ENCODE peak calls at places on chromosomes 7 and 10, in ten cellular contexts. P is aorta; A is CD8-positive, alpha-beta T cell; J is HCT116; B is GM23248; U is PC-9; S is prostate gland; H is heart right ventricle; F is SK-N-SH; T is IMR-90. O is an unnamed sample. For H3K9me3 and H3K36me3, the result is how much of the 10 kb centered on the place peaks cover.

GRCh38 chr7:32518534-32519140 is 23.3 kb downstream of the AVL9 start:
- DNase-seq in S (no peak), T (peak), P (no peak), B (peak), F (no peak), H (no peak), U (no peak), A (no peak), J (peak), O (no peak)

GRCh38 chr10:121478590-121478989 is 119.7 kb downstream of the FGFR2 start:
- DNase-seq in P (no peak), A (no peak), T (no peak), B (no peak), U (no peak), S (no peak), J (no peak), F (peak), H (no peak), O (no peak)

GRCh38 chr7:1542329-1542728 is 11.8 kb downstream of the MAFK start:
- DNase-seq in U (no peak), B (no peak), T (no peak), F (no peak), A (no peak), S (no peak), P (no peak), H (no peak), J (no peak), O (no peak)

GRCh38 chr10:49498465-49498864 is 40.5 kb downstream of the ERCC6 start:
- DNase-seq in S (no peak), A (no peak), P (no peak), T (no peak), H (no peak), J (no peak), F (no peak), B (no peak), U (no peak), O (no peak)

GRCh38 chr10:81898518-81898917 is 23.5 kb downstream of the NRG3 start:
- DNase-seq in J (no peak), A (no peak), P (no peak), U (no peak), B (no peak), F (no peak), H (no peak), T (no peak), S (no peak), O (no peak)

GRCh38 chr10:11164806-11165590 is 147.3 kb downstream of the CELF2 start:
- DNase-seq in F (peak), B (peak), U (no peak), J (no peak), P (peak), T (peak), A (peak), S (peak), H (peak), O (peak)

GRCh38 chr10:112852308-112852707 is 97.7 kb upstream of the TCF7L2 start:
- DNase-seq in P (no peak), F (no peak), S (no peak), A (no peak), U (no peak), T (no peak), J (no peak), B (no peak), H (peak), O (no peak)

GRCh38 chr10:121734517-121735137 is 136.4 kb upstream of the FGFR2 start:
- DNase-seq in A (no peak), S (no peak), J (peak), H (no peak), B (peak), F (peak), P (no peak), U (no peak), T (no peak), O (no peak)

GRCh38 chr7:105010538-105011523 is 3.2 kb upstream of the KMT2E start:
- DNase-seq in P (no peak), S (no peak), J (no peak), F (no peak), B (peak), H (no peak), A (no peak), U (no peak), T (peak), O (no peak)

GRCh38 chr7:13181221-13181620 is 493.8 kb downstream of the ARL4A start:
- DNase-seq in P (no peak), F (no peak), A (no peak), U (no peak), H (no peak), T (peak), S (no peak), J (no peak), B (no peak), O (no peak)

GRCh38 chr10:12634532-12634931 is 285.2 kb downstream of the CAMK1D start:
- DNase-seq in H (no peak), J (no peak), B (peak), T (no peak), U (no peak), S (no peak), F (no peak), P (no peak), A (no peak), O (no peak)

GRCh38 chr7:106166651-106167342 is 54.7 kb upstream of the SYPL1 start:
- DNase-seq in U (peak), S (peak), A (no peak), H (peak), F (peak), J (peak), B (peak), P (no peak), T (peak), O (no peak)

GRCh38 chr10:97059006-97059871 is 126.5 kb downstream of the SLIT1 start:
- DNase-seq in F (peak), T (no peak), A (no peak), B (no peak), U (no peak), J (no peak), H (no peak), P (peak), S (no peak), O (no peak)

GRCh38 chr10:50224330-50224952 is 26.9 kb downstream of the ASAH2 start:
- DNase-seq in H (no peak), B (peak), U (peak), T (peak), P (no peak), F (peak), A (no peak), J (peak), S (peak), O (no peak)

GRCh38 chr7:133645870-133646492 is 393.1 kb downstream of the EXOC4 start:
- DNase-seq in T (peak), S (peak), P (no peak), B (peak), F (no peak), A (no peak), J (no peak), H (no peak), U (no peak), O (no peak)

GRCh38 chr7:85829817-85830432 is 643.1 kb upstream of the SEMA3D start:
- DNase-seq in B (peak), A (no peak), J (no peak), U (no peak), F (peak), T (peak), H (no peak), P (no peak), S (no peak), O (no peak)

DNA sequence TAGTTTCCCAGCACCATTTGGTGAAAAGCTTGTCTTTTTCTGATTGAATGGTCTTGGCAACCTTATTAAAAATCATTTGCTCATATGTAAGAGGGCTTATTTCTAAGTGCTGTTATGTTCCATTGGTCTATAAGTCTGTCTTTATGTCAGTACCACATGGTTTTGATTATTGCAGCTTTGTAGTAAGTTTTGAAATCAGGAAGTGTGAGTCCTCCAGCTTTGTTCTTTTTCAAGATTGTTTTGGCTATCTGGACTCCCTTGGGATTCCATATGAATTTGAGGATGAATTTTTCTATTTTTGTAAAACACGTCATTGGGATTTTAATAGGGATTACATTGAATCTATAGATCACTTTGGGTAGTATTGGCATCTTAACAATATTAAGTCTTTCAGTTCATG is 5.4 kb downstream of the KIF11 start:
- DNase-seq in U (no peak), J (no peak), F (no peak), A (no peak), B (peak), H (no peak), P (no peak), T (no peak), S (no peak), O (no peak)
- H3K9me3 ChIP-seq in U (under half), J (under half), F (under half), A (under half), B (under half), H (under half), P (under half), T (under half), S (under half), O (under half)

GRCh38 chr7:20385121-20385520 is 54.4 kb downstream of the ITGB8 start:
- DNase-seq in H (no peak), J (no peak), U (no peak), T (peak), A (no peak), S (no peak), P (no peak), F (no peak), B (peak), O (no peak)
- H3K36me3 ChIP-seq in H (under half), J (under half), U (under half), T (under half), A (under half), S (under half), P (under half), F (under half), B (under half), O (under half)

DNA sequence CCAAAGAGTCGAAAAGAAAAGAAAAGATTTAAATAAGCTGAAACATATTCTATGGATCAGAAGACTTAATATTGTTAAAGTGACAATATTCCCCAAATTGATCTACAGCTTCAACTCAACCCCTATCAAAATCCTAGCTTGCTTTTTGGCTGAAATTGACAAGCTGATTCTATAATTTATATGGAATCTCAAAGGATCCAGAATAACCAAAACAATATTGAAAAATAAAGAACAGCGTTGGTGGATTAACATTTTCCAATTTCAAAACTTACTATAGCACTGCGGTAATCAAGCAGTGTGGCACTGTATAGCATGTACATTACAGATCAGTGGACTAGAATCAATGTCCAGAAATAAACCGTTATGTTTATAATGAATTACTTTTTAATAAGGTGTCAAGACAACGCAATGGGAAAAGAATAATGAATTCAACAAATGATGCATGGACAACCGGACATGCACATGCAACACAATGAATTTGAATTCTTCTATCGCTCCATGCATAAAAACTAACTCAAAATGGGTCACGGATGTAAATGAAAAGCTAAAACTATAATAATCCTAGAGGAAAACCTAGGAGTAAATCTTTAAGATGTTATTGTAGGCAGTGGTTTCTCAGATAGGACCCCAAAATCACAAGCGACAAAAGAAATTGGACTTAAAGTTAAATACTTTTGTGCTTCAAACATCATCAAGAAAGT is 1.6 kb upstream of the ALOX5 start:
- DNase-seq in A (no peak), J (no peak), T (no peak), B (no peak), H (no peak), S (no peak), P (no peak), F (no peak), U (no peak), O (no peak)
- H3K4me3 ChIP-seq in A (no peak), J (no peak), T (no peak), B (no peak), H (no peak), S (no peak), P (no peak), F (no peak), U (peak), O (no peak)

DNA sequence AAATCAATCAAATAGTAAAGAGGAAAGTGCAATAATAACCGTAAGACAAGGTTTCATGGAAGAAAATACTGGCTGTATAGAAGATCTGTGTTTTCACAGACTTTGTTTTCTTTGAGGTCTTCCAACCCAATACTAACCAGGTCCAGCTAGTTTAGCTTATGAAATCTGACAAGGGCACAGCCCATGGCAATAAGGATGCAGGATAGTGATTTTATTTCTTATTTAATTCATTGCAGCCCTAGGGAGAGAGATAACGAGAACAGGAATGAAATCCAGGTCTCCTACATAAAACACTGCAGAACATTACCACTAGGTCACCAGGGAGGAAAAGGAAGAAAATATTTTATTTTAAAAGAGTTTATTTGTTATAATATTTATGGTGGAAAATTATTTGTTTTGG is 145.1 kb downstream of the DNAJC1 start:
- DNase-seq in S (no peak), T (no peak), F (peak), P (no peak), U (no peak), B (no peak), H (no peak), J (no peak), A (no peak), O (no peak)
- H3K9me3 ChIP-seq in S (under half), T (under half), F (under half), P (under half), U (under half), B (under half), H (under half), J (under half), A (under half), O (under half)

GRCh38 chr7:44383566-44383965 is 58.2 kb upstream of the CAMK2B start:
- DNase-seq in T (peak), U (peak), S (no peak), H (no peak), J (no peak), P (peak), A (no peak), B (peak), F (no peak), O (no peak)

GRCh38 chr7:44382459-44383300 is 57.3 kb upstream of the CAMK2B start:
- DNase-seq in B (peak), U (no peak), S (no peak), T (peak), P (no peak), F (no peak), H (no peak), J (no peak), A (no peak), O (no peak)

GRCh38 chr7:44385384-44386138 is 60.2 kb upstream of the CAMK2B start:
- DNase-seq in J (no peak), A (no peak), S (no peak), H (no peak), U (no peak), B (no peak), T (no peak), F (no peak), P (no peak), O (no peak)

GRCh38 chr7:44386139-44386913 is 60.9 kb upstream of the CAMK2B start:
- DNase-seq in T (peak), P (no peak), B (no peak), U (no peak), H (no peak), J (no peak), F (no peak), S (no peak), A (no peak), O (no peak)

GRCh38 chr7:44384586-44385383 is 59.4 kb upstream of the CAMK2B start:
- DNase-seq in F (no peak), T (no peak), U (no peak), S (no peak), J (no peak), B (no peak), P (no peak), H (no peak), A (no peak), O (no peak)
- H3K36me3 ChIP-seq in F (half or more), T (under half), U (under half), S (under half), J (under half), B (under half), P (under half), H (half or more), A (under half), O (under half)

GRCh38 chr10:95408931-95409873 is 118.4 kb upstream of the PDLIM1 start:
- DNase-seq in P (no peak), H (peak), J (no peak), S (no peak), A (no peak), B (peak), T (no peak), F (no peak), U (peak), O (no peak)

GRCh38 chr10:95408148-95408930 is 117.5 kb upstream of the PDLIM1 start:
- DNase-seq in S (no peak), P (no peak), F (no peak), A (no peak), U (peak), T (no peak), H (no peak), B (peak), J (no peak), O (no peak)

GRCh38 chr10:95405655-95406054 is 114.9 kb upstream of the PDLIM1 start:
- DNase-seq in J (no peak), H (no peak), T (no peak), U (no peak), S (no peak), A (no peak), B (no peak), P (no peak), F (no peak), O (no peak)

GRCh38 chr10:95406651-95407280 is 116.0 kb upstream of the PDLIM1 start:
- DNase-seq in U (peak), J (no peak), T (no peak), B (no peak), F (no peak), S (peak), H (peak), A (no peak), P (peak), O (peak)

GRCh38 chr10:95407546-95407945 is 116.7 kb upstream of the PDLIM1 start:
- DNase-seq in T (no peak), H (no peak), B (no peak), F (no peak), A (no peak), S (no peak), J (no peak), U (no peak), P (no peak), O (no peak)
- H3K4me3 ChIP-seq in T (no peak), H (no peak), B (no peak), F (no peak), A (no peak), S (no peak), J (no peak), U (no peak), P (no peak), O (no peak)

GRCh38 chr10:124267911-124268549 is 150.7 kb downstream of the OAT start:
- DNase-seq in H (no peak), F (no peak), U (no peak), P (peak), S (no peak), T (no peak), J (no peak), A (no peak), B (no peak), O (no peak)

GRCh38 chr10:124270940-124271339 is 147.8 kb downstream of the OAT start:
- DNase-seq in F (no peak), A (no peak), T (no peak), U (no peak), B (no peak), P (peak), H (no peak), S (no peak), J (no peak), O (no peak)

GRCh38 chr10:124271671-124272070 is 147.1 kb downstream of the OAT start:
- DNase-seq in F (no peak), A (no peak), P (no peak), S (no peak), B (no peak), T (no peak), U (no peak), H (no peak), J (no peak), O (no peak)

GRCh38 chr10:124268976-124269375 is 149.7 kb downstream of the OAT start:
- DNase-seq in P (peak), F (no peak), J (no peak), A (no peak), H (no peak), U (no peak), S (no peak), B (no peak), T (no peak), O (no peak)

GRCh38 chr10:124273141-124273540 is 145.6 kb downstream of the OAT start:
- DNase-seq in P (no peak), T (no peak), J (no peak), A (no peak), F (no peak), U (no peak), H (no peak), B (no peak), S (no peak), O (no peak)
- H3K9me3 ChIP-seq in P (under half), T (under half), J (under half), A (under half), F (under half), U (under half), H (under half), B (under half), S (under half), O (under half)

DNA sequence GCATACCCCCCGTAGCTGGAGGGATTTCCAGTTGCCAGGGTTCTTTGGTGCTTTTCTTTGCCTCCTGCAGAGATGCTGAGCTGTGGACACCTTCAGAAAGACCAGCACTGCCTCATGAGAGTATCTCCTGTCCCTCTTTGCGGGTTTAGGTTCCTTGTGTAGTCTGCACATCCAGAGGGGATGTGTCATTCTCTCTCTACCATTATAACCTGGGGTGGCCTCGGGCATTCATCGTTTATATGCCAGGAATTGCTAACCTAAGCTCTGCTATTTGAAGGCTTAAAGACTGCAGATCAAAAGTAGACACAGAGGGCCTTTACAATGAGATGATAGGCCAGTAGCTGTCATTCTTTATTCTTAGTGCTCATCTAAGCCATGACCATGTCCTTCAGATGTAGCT is 129.1 kb downstream of the NRF1 start:
- DNase-seq in U (no peak), F (no peak), T (no peak), A (no peak), S (no peak), J (no peak), B (no peak), P (no peak), H (no peak), O (no peak)
- H3K36me3 ChIP-seq in U (under half), F (under half), T (under half), A (under half), S (under half), J (under half), B (under half), P (under half), H (under half), O (under half)